ENCODE peak calls at places on chromosomes 12 and 14, in seven cellular contexts. B is dorsolateral prefrontal cortex; D is CD8-positive, alpha-beta T cell; F is psoas muscle; O is thoracic aorta; H is upper lobe of right lung; V is A549. L is an unnamed sample.

GRCh38 chr14:50875359-50876090 is 3.7 kb downstream of the ABHD12B start:
- DNase-seq in H (no peak), V (no peak), D (peak; percentile 11), B (no peak), F (no peak), O (no peak), L (no peak)

GRCh38 chr14:90177537-90178189 is 78.7 kb upstream of the PSMC1 start:
- DNase-seq in V (no peak), O (no peak), H (no peak), F (no peak), B (no peak), D (no peak), L (no peak)

GRCh38 chr12:105334001-105334400 is 3.5 kb downstream of the C12orf75 start:
- DNase-seq in H (no peak), B (no peak), D (no peak), F (no peak), O (no peak), V (no peak), L (no peak)

GRCh38 chr12:89353823-89354629 is 1.7 kb upstream of the DUSP6 start:
- DNase-seq in V (peak; percentile 75), B (peak; percentile 49), H (peak; percentile 96), F (peak; percentile 83), D (peak; percentile 56), O (no peak), L (peak; percentile 85)

GRCh38 chr12:123607756-123608155 is 5.9 kb downstream of the DDX55 start:
- DNase-seq in D (no peak), O (no peak), H (no peak), F (no peak), V (no peak), B (no peak), L (no peak)

GRCh38 chr12:110679201-110679600 is 9.7 kb downstream of the HVCN1 start:
- DNase-seq in O (no peak), B (no peak), H (no peak), D (no peak), F (no peak), V (no peak), L (no peak)

GRCh38 chr12:106583578-106584103 is 837 bp downstream of the RFX4 start:
- DNase-seq in F (no peak), O (no peak), V (peak; percentile 19), D (no peak), H (no peak), B (no peak), L (no peak)

GRCh38 chr12:92927055-92927435 is 2.0 kb downstream of the EEA1 start:
- DNase-seq in H (no peak), F (no peak), B (no peak), D (no peak), O (no peak), V (no peak), L (no peak)

GRCh38 chr12:121748218-121748570 is 35.6 kb downstream of the TMEM120B start:
- DNase-seq in V (peak; percentile 64), H (no peak), O (no peak), B (peak; percentile 32), F (no peak), D (no peak), L (no peak)

GRCh38 chr12:107017042-107017441 is 30.1 kb upstream of the MTERF2 start:
- DNase-seq in H (no peak), F (no peak), D (no peak), O (no peak), B (no peak), V (no peak), L (no peak)

GRCh38 chr14:81169267-81169666 is 51.5 kb downstream of the GTF2A1 start:
- DNase-seq in B (no peak), F (no peak), O (no peak), H (no peak), V (no peak), D (no peak), L (no peak)

GRCh38 chr14:46580941-46581671 is 70.5 kb downstream of the RPL10L start:
- DNase-seq in D (no peak), B (no peak), F (no peak), H (no peak), V (no peak), O (no peak), L (no peak)

GRCh38 chr14:93007225-93007997 is 84.5 kb downstream of the CHGA start:
- DNase-seq in H (no peak), D (no peak), O (peak; percentile 59), F (peak; percentile 66), V (peak; percentile 28), B (no peak), L (no peak)

GRCh38 chr12:45655186-45655585 is 74.3 kb upstream of the ARID2 start:
- DNase-seq in D (peak; percentile 28), O (no peak), B (no peak), F (no peak), H (no peak), V (no peak), L (no peak)

GRCh38 chr12:8916154-8916553 is 1.8 kb downstream of the PHC1 start:
- DNase-seq in F (no peak), D (no peak), O (no peak), H (no peak), V (no peak), B (no peak), L (no peak)

GRCh38 chr14:50924848-50925247 is 19.4 kb downstream of the PYGL start:
- DNase-seq in H (no peak), F (no peak), B (no peak), V (no peak), O (no peak), D (no peak), L (no peak)

GRCh38 chr12:57813971-57814771 is 4.4 kb downstream of the AVIL start:
- DNase-seq in V (no peak), F (peak; percentile 64), H (peak; percentile 19), B (no peak), O (no peak), D (no peak), L (no peak)

GRCh38 chr12:121505513-121505912 is 75.3 kb downstream of the KDM2B start:
- DNase-seq in F (no peak), H (no peak), V (no peak), D (no peak), B (no peak), O (no peak), L (no peak)

GRCh38 chr12:65792724-65793123 is 31.6 kb upstream of the HMGA2 start:
- DNase-seq in V (no peak), H (no peak), B (no peak), D (no peak), O (no peak), F (no peak), L (no peak)

GRCh38 chr12:5022465-5023061 is 21.1 kb upstream of the KCNA5 start:
- DNase-seq in B (peak; percentile 69), D (peak; percentile 7), V (peak; percentile 66), F (peak; percentile 66), O (no peak), H (no peak), L (no peak)

GRCh38 chr14:92204792-92205191 is 83.0 kb downstream of the CPSF2 start:
- DNase-seq in O (no peak), F (no peak), V (no peak), H (no peak), D (no peak), B (no peak), L (no peak)

GRCh38 chr12:82730832-82731497 is 44.3 kb downstream of the TMTC2 start:
- DNase-seq in B (no peak), F (no peak), O (no peak), H (no peak), V (no peak), D (no peak), L (no peak)

GRCh38 chr14:74290415-74290814 is 12.3 kb downstream of the ABCD4 start:
- DNase-seq in H (no peak), V (peak; percentile 22), O (no peak), F (no peak), D (no peak), B (no peak), L (no peak)

GRCh38 chr12:32995623-32996022 is 99.0 kb upstream of the PKP2 start:
- DNase-seq in V (no peak), B (no peak), H (no peak), O (no peak), D (no peak), F (no peak), L (no peak)

GRCh38 chr14:77869350-77869749 is 69.4 kb downstream of the ADCK1 start:
- DNase-seq in B (no peak), D (no peak), F (no peak), O (no peak), H (no peak), V (no peak), L (no peak)

GRCh38 chr14:79256311-79256879 is 954.9 kb downstream of the DIO2 start:
- DNase-seq in H (no peak), V (no peak), F (no peak), O (no peak), B (no peak), D (no peak), L (no peak)

GRCh38 chr14:52879958-52880357 is 70.9 kb downstream of the FERMT2 start:
- DNase-seq in V (no peak), F (no peak), B (no peak), O (no peak), H (no peak), D (no peak), L (no peak)
- H3K27ac ChIP-seq in V (peak overlapping the region; percentile 25), F (no peak overlapping the region), B (peak overlapping the region; percentile 41), O (peak overlapping the region; percentile 77), H (no peak overlapping the region), D (no peak overlapping the region), L (no peak overlapping the region)

GRCh38 chr14:32939254-32940065 is 781 bp downstream of the NPAS3 start:
- DNase-seq in B (peak; percentile 38), D (no peak), V (no peak), F (peak; percentile 84), H (peak; percentile 75), O (no peak), L (no peak)
- H3K4me3 ChIP-seq in B (peak overlapping the region; percentile 74), D (no peak overlapping the region), V (peak overlapping the region; percentile 70), F (peak overlapping the region; percentile 76), H (peak overlapping the region; percentile 50), O (peak overlapping the region; percentile 91), L (peak overlapping the region; percentile 42)

GRCh38 chr14:102692334-102692733 is 84.9 kb upstream of the TRAF3 start:
- DNase-seq in F (no peak), D (no peak), O (no peak), B (no peak), V (no peak), H (no peak), L (no peak)

GRCh38 chr14:102693006-102693755 is 84.1 kb upstream of the TRAF3 start:
- DNase-seq in H (no peak), V (no peak), D (no peak), O (no peak), B (no peak), F (no peak), L (no peak)

GRCh38 chr14:102690509-102691286 is 86.6 kb upstream of the TRAF3 start:
- DNase-seq in V (no peak), B (no peak), F (no peak), D (no peak), O (no peak), H (no peak), L (no peak)

GRCh38 chr14:102694530-102695171 is 82.6 kb upstream of the TRAF3 start:
- DNase-seq in D (peak; percentile 38), O (peak; percentile 11), V (peak; percentile 82), H (no peak), F (no peak), B (peak; percentile 72), L (no peak)

GRCh38 chr14:102691763-102692162 is 85.5 kb upstream of the TRAF3 start:
- DNase-seq in V (no peak), D (no peak), F (no peak), B (no peak), O (no peak), H (no peak), L (no peak)
- H3K27ac ChIP-seq in V (no peak overlapping the region), D (no peak overlapping the region), F (no peak overlapping the region), B (no peak overlapping the region), O (no peak overlapping the region), H (no peak overlapping the region), L (no peak overlapping the region)

GRCh38 chr12:100717733-100718067 is 76.9 kb upstream of the ANO4 start:
- DNase-seq in V (no peak), H (no peak), F (no peak), O (no peak), B (no peak), D (no peak), L (no peak)
- H3K4me3 ChIP-seq in V (peak overlapping the region; percentile 45), H (no peak overlapping the region), F (no peak overlapping the region), O (peak overlapping the region; percentile 47), B (peak overlapping the region; percentile 42), D (no peak overlapping the region), L (peak overlapping the region; percentile 52)